ENCODE peak calls at places on chromosomes 13 and 19, in eight cellular contexts. R is NCI-H1092; B is hypothalamus; O is stimulated activated CD4-positive, alpha-beta T cell treated with anti-CD3 and anti-CD28 coated beads, Interleukin-2, amount 100 ng/mL, for 48 hours; Q is fibroblast of villous mesenchyme; H is RWPE1; E is keratinocyte; P is CD4-positive, alpha-beta T cell. L is an unnamed sample.

GRCh38 chr19:51075998-51076397 is 6.7 kb downstream of the KLK14 start:
- DNase-seq in B (no peak), E (no peak), H (no peak), R (no peak), P (no peak), O (no peak), Q (no peak), L (no peak)

GRCh38 chr13:112065867-112066623 is 904 bp upstream of the SOX1 start:
- DNase-seq in H (no peak), R (no peak), Q (no peak), E (no peak), P (no peak), O (no peak), B (no peak), L (no peak)

GRCh38 chr19:4781851-4782250 is 9.7 kb upstream of the FEM1A start:
- DNase-seq in E (no peak), H (no peak), R (no peak), P (no peak), Q (peak), B (no peak), O (no peak), L (no peak)

GRCh38 chr19:4521170-4521887 is 3.0 kb upstream of the PLIN4 start:
- DNase-seq in B (no peak), O (no peak), H (no peak), E (no peak), P (no peak), Q (peak), R (no peak), L (no peak)

GRCh38 chr13:23695711-23696512 is 125.7 kb downstream of the TNFRSF19 start:
- DNase-seq in H (no peak), P (peak), E (no peak), R (no peak), B (no peak), Q (no peak), O (peak), L (peak)

GRCh38 chr19:13052447-13053232 is 50.0 kb downstream of the LYL1 start:
- DNase-seq in O (no peak), H (no peak), E (no peak), P (no peak), Q (no peak), R (no peak), B (no peak), L (no peak)

GRCh38 chr13:23871616-23872220 is 17.5 kb downstream of the MIPEP start:
- DNase-seq in P (no peak), O (no peak), R (no peak), H (peak), B (no peak), E (no peak), Q (peak), L (no peak)

GRCh38 chr13:80086304-80086721 is 254.6 kb downstream of the SPRY2 start:
- DNase-seq in R (no peak), Q (no peak), P (no peak), B (no peak), E (no peak), H (peak), O (no peak), L (no peak)

GRCh38 chr19:47433121-47433520 is 13.8 kb upstream of the MEIS3 start:
- DNase-seq in R (no peak), B (no peak), O (no peak), H (no peak), E (no peak), P (no peak), Q (no peak), L (no peak)

GRCh38 chr19:8308891-8309291 is 733 bp upstream of the CD320 start:
- DNase-seq in Q (no peak), O (no peak), P (no peak), R (no peak), B (no peak), E (no peak), H (no peak), L (no peak)

GRCh38 chr19:36916991-36917390 is 859 bp downstream of the ZNF568 start:
- DNase-seq in Q (peak), P (no peak), H (no peak), E (no peak), O (no peak), B (peak), R (no peak), L (no peak)

GRCh38 chr13:79197933-79198332 is 208.1 kb downstream of the RBM26 start:
- DNase-seq in H (no peak), E (no peak), R (no peak), B (no peak), Q (no peak), O (no peak), P (no peak), L (no peak)

GRCh38 chr13:79423801-79424642 is 18.0 kb upstream of the RBM26 start:
- DNase-seq in P (no peak), B (no peak), H (peak), E (no peak), O (no peak), Q (peak), R (no peak), L (no peak)

GRCh38 chr13:98771838-98772611 is 19.6 kb upstream of the SLC15A1 start:
- DNase-seq in Q (no peak), E (no peak), O (no peak), R (no peak), H (no peak), P (no peak), B (no peak), L (no peak)

GRCh38 chr19:42538841-42539709 is 10.8 kb upstream of the CEACAM1 start:
- DNase-seq in H (no peak), R (no peak), P (no peak), O (no peak), E (no peak), Q (no peak), B (no peak), L (no peak)

GRCh38 chr13:113802090-113802531 is 43.1 kb downstream of the TMEM255B start:
- DNase-seq in R (no peak), B (no peak), E (no peak), O (no peak), Q (peak), H (peak), P (no peak), L (no peak)

GRCh38 chr13:52027832-52028231 is 3.3 kb downstream of the UTP14C start:
- DNase-seq in R (no peak), B (no peak), O (no peak), Q (no peak), H (no peak), E (no peak), P (no peak), L (no peak)

L was measured in activated T-helper 9 cell treated with anti-CD3 and anti-CD28 coated beads, Interleukin-2, amount 50 U/mL, for 16 hours.